ENCODE peak calls at places on chromosomes 16 and 17, in five cellular contexts. Z, M, C, X and L are unnamed samples.
A peak's percentile ranks its signal among the peaks of the same experiment; 100 is the strongest.

GRCh38 chr17:79052131-79052530 is 22.5 kb upstream of the ENGASE start:
- DNase-seq in X (no peak), C (no peak), M (no peak), Z (no peak), L (no peak)

GRCh38 chr17:50170662-50171370 is 5.0 kb downstream of the SGCA start:
- DNase-seq in X (no peak), Z (no peak), C (peak; percentile 78), M (no peak), L (peak; percentile 22)

GRCh38 chr17:8322078-8322477 is 12.0 kb downstream of the ARHGEF15 start:
- DNase-seq in M (no peak), C (no peak), X (no peak), Z (no peak), L (no peak)

GRCh38 chr17:42403150-42403549 is 14.9 kb upstream of the STAT3 start:
- DNase-seq in Z (no peak), M (no peak), C (no peak), X (no peak), L (no peak)

GRCh38 chr17:29577009-29577777 is 8.7 kb downstream of the TP53I13 start:
- DNase-seq in M (no peak), C (no peak), X (peak; percentile 11), Z (no peak), L (no peak)

GRCh38 chr17:1643999-1644492 is 1.5 kb downstream of the SCARF1 start:
- DNase-seq in Z (no peak), M (no peak), X (no peak), C (no peak), L (no peak)

GRCh38 chr16:30131869-30132475 is 9.0 kb upstream of the MAPK3 start:
- DNase-seq in X (no peak), M (no peak), Z (no peak), C (no peak), L (no peak)

GRCh38 chr17:67759355-67760171 is 41.8 kb downstream of the NOL11 start:
- DNase-seq in X (peak; percentile 48), C (no peak), M (no peak), Z (peak; percentile 64), L (no peak)

GRCh38 chr16:87789437-87790277 is 23.9 kb upstream of the KLHDC4 start:
- DNase-seq in C (peak; percentile 99), X (no peak), M (no peak), Z (no peak), L (peak; percentile 99)

GRCh38 chr17:40456396-40456951 is 13.2 kb downstream of the IGFBP4 start:
- DNase-seq in Z (no peak), C (no peak), M (no peak), X (no peak), L (no peak)

GRCh38 chr17:57861000-57861736 is 11.3 kb upstream of the MRPS23 start:
- DNase-seq in M (no peak), C (no peak), Z (peak; percentile 83), X (peak; percentile 64), L (no peak)

GRCh38 chr17:4130715-4131114 is 12.1 kb downstream of the ZZEF1 start:
- DNase-seq in Z (no peak), X (no peak), M (no peak), C (no peak), L (no peak)

GRCh38 chr17:31815212-31815611 is 43.8 kb downstream of the COPRS start:
- DNase-seq in M (no peak), X (no peak), C (no peak), Z (no peak), L (no peak)

GRCh38 chr16:29727452-29727851 is 18.3 kb downstream of the C16orf54 start:
- DNase-seq in X (no peak), C (no peak), Z (no peak), M (no peak), L (no peak)

GRCh38 chr16:87418216-87418615 is 26.1 kb downstream of the MAP1LC3B start:
- DNase-seq in M (no peak), C (no peak), X (peak; percentile 1), Z (no peak), L (no peak)

GRCh38 chr17:18961634-18962493 is 9.9 kb downstream of the SLC5A10 start:
- DNase-seq in X (no peak), M (no peak), Z (no peak), C (peak; percentile 35), L (no peak)

GRCh38 chr17:76501827-76502307 is 644 bp upstream of the RHBDF2 start:
- DNase-seq in X (no peak), M (no peak), Z (no peak), C (no peak), L (no peak)

GRCh38 chr16:23432176-23433128 is 20.5 kb downstream of the COG7 start:
- DNase-seq in C (peak; percentile 14), X (no peak), M (no peak), Z (no peak), L (no peak)

GRCh38 chr16:54817432-54817831 is 113.2 kb upstream of the IRX5 start:
- DNase-seq in M (no peak), C (peak; percentile 78), Z (no peak), X (no peak), L (peak; percentile 16)

GRCh38 chr17:45222273-45222993 is 748 bp downstream of the FMNL1 start:
- DNase-seq in C (no peak), Z (no peak), X (no peak), M (no peak), L (no peak)

GRCh38 chr17:71496552-71496951 is 624.3 kb upstream of the SOX9 start:
- DNase-seq in Z (no peak), C (peak; percentile 49), M (no peak), X (no peak), L (no peak)

GRCh38 chr16:81140930-81141780 is 45.0 kb upstream of the GCSH start:
- DNase-seq in M (no peak), C (no peak), X (no peak), Z (no peak), L (no peak)

GRCh38 chr17:47697948-47698711 is 4.2 kb downstream of the TBKBP1 start:
- DNase-seq in C (no peak), X (no peak), M (no peak), Z (no peak), L (no peak)

GRCh38 chr16:20774703-20775362 is 11.0 kb downstream of the ACSM3 start:
- DNase-seq in M (no peak), Z (no peak), C (peak; percentile 82), X (peak; percentile 37), L (no peak)

GRCh38 chr17:42131971-42132370 is 9.4 kb downstream of the HSPB9 start:
- DNase-seq in Z (no peak), C (no peak), M (no peak), X (no peak), L (no peak)

GRCh38 chr17:74215332-74215727 is 2.0 kb downstream of the TTYH2 start:
- DNase-seq in X (peak; percentile 57), C (no peak), Z (no peak), M (no peak), L (no peak)

GRCh38 chr17:38428150-38428642 is at the start of gene ARHGAP23:
- DNase-seq in C (no peak), X (peak; percentile 77), Z (no peak), M (no peak), L (peak; percentile 4)

GRCh38 chr16:680967-681745 is 946 bp downstream of the STUB1 start:
- DNase-seq in Z (no peak), C (peak; percentile 17), X (no peak), M (no peak), L (peak; percentile 44)

GRCh38 chr16:87363771-87364476 is 19.7 kb downstream of the FBXO31 start:
- DNase-seq in M (no peak), Z (no peak), X (peak; percentile 65), C (no peak), L (no peak)

GRCh38 chr16:3577302-3577752 is at the start of gene NLRC3:
- DNase-seq in Z (no peak), C (no peak), M (no peak), X (no peak), L (no peak)

GRCh38 chr17:63973930-63974593 is 1.3 kb upstream of the SCN4A start:
- DNase-seq in M (no peak), X (no peak), C (peak; percentile 45), Z (no peak), L (no peak)

GRCh38 chr17:82450357-82451106 is at the start of gene CYBC1:
- DNase-seq in X (peak; percentile 93), Z (peak; percentile 94), M (peak; percentile 96), C (peak; percentile 71), L (peak; percentile 67)
- TF ChIP-seq CTCF in X (peak; percentile 13), Z (no peak), M (no peak), C (no peak), L (peak; percentile 9)

GRCh38 chr17:21164226-21165019 is 37.7 kb downstream of the DHRS7B start:
- DNase-seq in X (no peak), Z (no peak), C (no peak), M (no peak), L (no peak)
- TF ChIP-seq CTCF in X (no peak), Z (no peak), C (no peak), M (no peak), L (no peak)

DNA sequence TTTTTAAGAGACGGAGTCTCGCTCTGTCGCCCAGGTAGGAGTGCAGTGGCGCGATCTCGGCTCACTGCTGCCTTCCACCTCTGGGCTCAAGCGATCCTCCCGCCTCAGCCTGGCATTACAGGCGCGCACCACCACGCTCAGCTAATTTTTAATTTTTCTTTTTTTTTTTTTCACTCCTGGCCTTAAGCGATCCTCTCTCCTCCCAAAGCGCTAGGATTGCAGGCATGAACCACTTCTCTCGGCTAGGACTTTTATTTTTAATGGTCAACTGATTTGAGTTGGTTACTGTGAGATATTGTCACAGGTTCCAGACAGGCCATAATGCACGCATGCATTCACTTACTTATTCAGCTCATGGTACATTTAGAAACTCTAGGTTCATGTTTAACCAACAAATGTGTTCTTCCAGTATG is 888 bp downstream of the PIGW start:
- DNase-seq in C (no peak), X (no peak), M (no peak), Z (no peak), L (no peak)
- TF ChIP-seq CTCF in C (no peak), X (peak; percentile 20), M (peak; percentile 47), Z (no peak), L (no peak)

GRCh38 chr16:67976205-67976604 is 4.1 kb downstream of the DPEP3 start:
- DNase-seq in X (no peak), C (no peak), M (no peak), Z (no peak), L (no peak)

GRCh38 chr16:67977005-67977404 is 3.3 kb downstream of the DPEP3 start:
- DNase-seq in M (no peak), X (no peak), Z (no peak), C (no peak), L (no peak)

GRCh38 chr16:67977469-67978227 is 2.7 kb downstream of the DPEP3 start:
- DNase-seq in Z (no peak), C (no peak), X (no peak), M (no peak), L (no peak)

GRCh38 chr16:67982011-67982696 is 1.9 kb upstream of the DPEP3 start:
- DNase-seq in C (no peak), Z (no peak), X (no peak), M (no peak), L (no peak)

DNA sequence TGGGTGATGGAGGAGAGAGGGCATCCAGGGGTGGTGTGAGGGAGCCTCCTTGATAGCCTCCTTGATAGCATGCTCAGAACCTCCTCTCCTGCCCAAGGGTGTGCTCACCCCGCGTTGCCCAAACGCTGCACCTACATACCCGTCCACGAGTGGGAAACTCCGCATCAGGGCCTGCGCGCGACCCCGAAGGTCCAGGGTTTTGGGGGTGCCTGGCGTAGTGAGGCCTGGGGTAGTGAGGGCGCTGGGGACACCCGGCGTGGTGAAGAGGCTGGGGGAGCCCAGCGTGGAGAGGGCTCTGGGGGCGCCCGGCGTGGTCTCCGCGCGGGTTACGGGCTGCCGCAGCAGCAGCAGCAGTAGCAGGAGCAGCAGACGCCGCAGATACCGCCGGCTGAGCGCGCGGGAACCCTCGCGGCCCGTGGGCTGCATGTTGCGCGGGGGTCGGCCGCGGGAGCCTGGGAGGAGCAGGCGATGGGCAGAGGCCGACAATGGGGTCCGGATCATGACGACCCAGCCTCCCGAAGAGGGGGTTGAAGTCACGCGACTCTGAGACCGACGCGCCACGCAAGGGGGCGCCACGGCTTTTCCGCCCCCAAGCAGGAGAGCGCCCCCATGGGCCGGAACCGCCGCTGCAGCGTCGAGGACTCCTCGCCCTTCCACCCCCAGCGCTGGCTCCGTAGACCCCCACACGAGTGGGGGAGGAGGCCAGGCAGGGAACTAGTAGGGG is at the start of gene DPEP3:
- DNase-seq in M (no peak), C (no peak), Z (peak; percentile 53), X (no peak), L (no peak)
- TF ChIP-seq CTCF in M (no peak), C (peak; percentile 7), Z (no peak), X (no peak), L (peak; percentile 53)